ENCODE peak calls at places on chromosome 21, in four cellular contexts. N, Z, L and U are unnamed samples.

GRCh38 chr21:45698493-45698947 is 55.0 kb downstream of the PCBP3 start:
- DNase-seq in N (peak; percentile 90), Z (no peak), L (no peak), U (no peak)

GRCh38 chr21:32653326-32653901 is 41.2 kb upstream of the CFAP298 start:
- DNase-seq in N (no peak), Z (no peak), L (no peak), U (no peak)

GRCh38 chr21:18026359-18026758 is 207.2 kb upstream of the C21orf91 start:
- DNase-seq in N (no peak), Z (no peak), L (no peak), U (no peak)

GRCh38 chr21:42414928-42415769 is 11.4 kb downstream of the UBASH3A start:
- DNase-seq in N (no peak), Z (no peak), L (peak; percentile 89), U (no peak)

GRCh38 chr21:42461881-42462877 is 33.8 kb downstream of the RSPH1 start:
- DNase-seq in N (no peak), Z (peak; percentile 37), L (no peak), U (no peak)

GRCh38 chr21:14120091-14120734 is 90.5 kb downstream of the LIPI start:
- DNase-seq in N (no peak), Z (no peak), L (peak; percentile 20), U (no peak)

GRCh38 chr21:44556879-44557278 is 1.7 kb downstream of the KRTAP10-3 start:
- DNase-seq in N (no peak), Z (no peak), L (no peak), U (no peak)

GRCh38 chr21:15788847-15789548 is 59.2 kb downstream of the USP25 start:
- DNase-seq in N (no peak), Z (no peak), L (no peak), U (no peak)

GRCh38 chr21:22225299-22225698 is 1227.1 kb downstream of the NCAM2 start:
- DNase-seq in N (no peak), Z (no peak), L (no peak), U (no peak)